ENCODE peak calls at places on chromosomes 5 and 9, in four cellular contexts. Z is PC-3; E is fibroblast of lung; C is CD4-positive, CD25-positive, alpha-beta regulatory T cell. K is an unnamed sample.

GRCh38 chr5:105508519-105508918 is 1945.9 kb upstream of the NUDT12 start:
- DNase-seq in Z (peak; percentile 53), E (peak; percentile 43), C (no peak), K (no peak)

GRCh38 chr5:114949001-114949400 is 220.7 kb downstream of the TRIM36 start:
- DNase-seq in Z (no peak), E (no peak), C (no peak), K (no peak)

GRCh38 chr5:110442856-110443255 is 283.6 kb downstream of the TMEM232 start:
- DNase-seq in Z (no peak), E (no peak), C (no peak), K (no peak)

GRCh38 chr9:136059321-136059791 is 35.7 kb downstream of the NACC2 start:
- DNase-seq in Z (no peak), E (no peak), C (no peak), K (no peak)

GRCh38 chr5:123882946-123883345 is 371.0 kb downstream of the CSNK1G3 start:
- DNase-seq in Z (no peak), E (peak; percentile 28), C (no peak), K (no peak)

GRCh38 chr5:77167695-77168111 is 42.8 kb upstream of the PDE8B start:
- DNase-seq in Z (peak; percentile 74), E (peak; percentile 90), C (no peak), K (no peak)

GRCh38 chr9:18673179-18673578 is 199.2 kb downstream of the ADAMTSL1 start:
- DNase-seq in Z (peak; percentile 16), E (no peak), C (no peak), K (no peak)

GRCh38 chr9:129451089-129451656 is 169.7 kb downstream of the C9orf50 start:
- DNase-seq in Z (no peak), E (no peak), C (no peak), K (no peak)

GRCh38 chr9:6739218-6739617 is 18.6 kb upstream of the KDM4C start:
- DNase-seq in Z (peak; percentile 51), E (peak; percentile 11), C (no peak), K (peak; percentile 46)

GRCh38 chr9:113222482-113222841 is 1.1 kb downstream of the SLC31A1 start:
- DNase-seq in Z (no peak), E (no peak), C (no peak), K (peak; percentile 57)

GRCh38 chr9:25678147-25678666 is at the start of gene TUSC1:
- DNase-seq in Z (peak; percentile 72), E (peak; percentile 73), C (no peak), K (no peak)

GRCh38 chr9:71725590-71726338 is 42.5 kb downstream of the CEMIP2 start:
- DNase-seq in Z (peak; percentile 92), E (peak; percentile 92), C (no peak), K (no peak)

GRCh38 chr9:24210641-24211040 is 335.1 kb downstream of the IZUMO3 start:
- DNase-seq in Z (no peak), E (no peak), C (no peak), K (no peak)

GRCh38 chr5:129094924-129095797 is 612 bp downstream of the ISOC1 start:
- DNase-seq in Z (peak; percentile 34), E (peak; percentile 29), C (no peak), K (peak; percentile 67)

GRCh38 chr5:32342656-32343055 is 29.9 kb upstream of the MTMR12 start:
- DNase-seq in Z (no peak), E (no peak), C (no peak), K (no peak)

GRCh38 chr5:10665799-10666198 is 95.2 kb downstream of the DAP start:
- DNase-seq in Z (no peak), E (no peak), C (no peak), K (no peak)

GRCh38 chr5:10667431-10668057 is 93.5 kb downstream of the DAP start:
- DNase-seq in Z (no peak), E (no peak), C (no peak), K (no peak)

GRCh38 chr5:10668697-10669096 is 92.3 kb downstream of the DAP start:
- DNase-seq in Z (peak; percentile 75), E (peak; percentile 51), C (no peak), K (no peak)

GRCh38 chr5:10663531-10664183 is 97.4 kb downstream of the DAP start:
- DNase-seq in Z (peak; percentile 60), E (peak; percentile 63), C (no peak), K (no peak)

DNA sequence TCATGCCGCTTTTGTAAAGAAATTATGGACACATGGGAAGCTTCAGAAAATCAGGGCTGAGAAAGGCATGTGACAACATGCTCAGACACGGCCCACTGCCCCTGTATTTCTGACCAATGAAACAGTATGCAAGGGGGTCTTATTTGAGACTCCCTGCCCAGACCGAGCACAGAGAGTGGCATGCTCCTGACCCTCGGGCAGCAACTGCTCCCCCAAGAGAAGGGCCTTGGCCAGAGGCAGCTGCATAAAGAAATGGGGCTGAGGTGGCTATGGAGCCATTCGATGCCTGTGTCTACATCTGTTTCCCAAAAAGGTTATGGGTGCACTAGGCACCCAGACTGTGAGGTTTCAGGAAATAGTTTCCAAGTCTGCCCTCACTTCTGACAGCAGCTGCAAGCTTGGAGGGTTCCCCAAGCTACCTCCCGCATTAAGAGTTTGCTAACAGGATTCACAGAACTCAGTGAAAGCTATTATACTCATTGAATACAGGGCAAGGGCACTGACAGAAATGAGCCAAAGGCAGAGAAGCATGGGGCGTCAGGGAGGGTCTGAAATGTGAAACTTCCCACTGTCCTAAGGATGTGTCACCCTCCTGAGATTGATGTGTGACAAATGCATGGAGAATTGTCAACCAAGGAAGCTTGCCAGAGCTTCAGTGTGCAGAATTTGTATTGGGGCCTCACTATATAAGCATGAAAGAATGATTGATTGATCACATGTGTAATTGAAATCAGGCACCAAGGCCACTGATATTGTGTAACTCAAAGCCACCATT is 94.3 kb downstream of the DAP start:
- DNase-seq in Z (peak; percentile 60), E (no peak), C (no peak), K (no peak)
- H3K4me1 ChIP-seq in Z (peaks cover 7% of the 10 kb centered on the region), E (no peaks in the 10 kb centered on the region), C (no peaks in the 10 kb centered on the region), K (no peaks in the 10 kb centered on the region)

GRCh38 chr5:179080724-179081123 is 20.6 kb downstream of the ZNF354C start:
- DNase-seq in Z (no peak), E (no peak), C (no peak), K (no peak)

GRCh38 chr5:179079165-179079987 is 19.2 kb downstream of the ZNF354C start:
- DNase-seq in Z (no peak), E (no peak), C (no peak), K (no peak)
- H3K9me3 ChIP-seq in Z (peaks cover 12% of the 10 kb centered on the region), E (peaks cover 19% of the 10 kb centered on the region), C (peaks cover 91% of the 10 kb centered on the region), K (peaks cover 37% of the 10 kb centered on the region)

GRCh38 chr9:96417051-96417586 is 1.1 kb downstream of the ZNF367 start:
- DNase-seq in Z (peak; percentile 74), E (peak; percentile 74), C (peak; percentile 92), K (peak; percentile 94)

GRCh38 chr9:96411129-96411820 is 6.9 kb downstream of the ZNF367 start:
- DNase-seq in Z (no peak), E (no peak), C (no peak), K (no peak)

GRCh38 chr9:96417610-96418073 is 528 bp downstream of the ZNF367 start:
- DNase-seq in Z (no peak), E (no peak), C (no peak), K (no peak)

GRCh38 chr9:96412174-96412913 is 5.8 kb downstream of the ZNF367 start:
- DNase-seq in Z (no peak), E (no peak), C (no peak), K (no peak)

GRCh38 chr9:96413312-96414221 is 4.6 kb downstream of the ZNF367 start:
- DNase-seq in Z (no peak), E (no peak), C (no peak), K (peak; percentile 83)
- H3K4me1 ChIP-seq in Z (no peaks in the 10 kb centered on the region), E (no peaks in the 10 kb centered on the region), C (peaks cover 59% of the 10 kb centered on the region), K (peaks cover 44% of the 10 kb centered on the region)

GRCh38 chr5:150931368-150931965 is 26.7 kb upstream of the ZNF300 start:
- DNase-seq in Z (no peak), E (no peak), C (no peak), K (no peak)
- H3K9me3 ChIP-seq in Z (peaks cover 69% of the 10 kb centered on the region), E (peaks cover 4% of the 10 kb centered on the region), C (peaks cover 68% of the 10 kb centered on the region), K (peaks cover 65% of the 10 kb centered on the region)

GRCh38 chr5:172856336-172856735 is 22.3 kb downstream of the ERGIC1 start:
- DNase-seq in Z (no peak), E (no peak), C (no peak), K (no peak)

GRCh38 chr5:172857982-172858381 is 23.9 kb downstream of the ERGIC1 start:
- DNase-seq in Z (no peak), E (no peak), C (no peak), K (no peak)

GRCh38 chr5:172858990-172859811 is 25.1 kb downstream of the ERGIC1 start:
- DNase-seq in Z (peak; percentile 55), E (peak; percentile 85), C (no peak), K (no peak)

GRCh38 chr5:172859966-172860365 is 25.9 kb downstream of the ERGIC1 start:
- DNase-seq in Z (peak; percentile 13), E (no peak), C (no peak), K (no peak)

DNA sequence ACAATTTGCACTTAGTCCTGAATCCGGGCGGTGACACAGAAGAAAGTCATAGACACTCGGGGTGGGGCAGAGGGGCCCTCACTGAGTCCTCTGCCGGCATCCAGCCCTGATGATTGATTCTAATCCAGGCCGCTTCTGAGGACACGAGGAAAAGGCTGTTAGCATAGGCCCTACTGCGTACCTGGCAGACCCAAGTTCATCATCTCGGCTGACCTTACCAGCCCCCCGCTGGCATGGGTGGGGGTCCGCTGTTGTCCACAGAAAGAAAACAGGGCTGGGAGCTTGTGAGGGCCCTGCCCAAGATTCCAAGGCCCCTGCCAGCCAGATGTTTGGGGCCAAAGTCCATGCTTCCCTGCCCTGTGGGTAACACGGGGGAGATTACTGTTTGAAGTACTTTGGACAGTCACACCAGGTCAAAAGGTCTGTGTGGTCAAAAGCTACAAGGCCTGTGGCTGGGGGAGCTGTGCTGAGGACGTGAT is 24.5 kb downstream of the ERGIC1 start:
- DNase-seq in Z (peak; percentile 54), E (no peak), C (no peak), K (no peak)
- H3K4me1 ChIP-seq in Z (peaks cover 36% of the 10 kb centered on the region), E (peaks cover 62% of the 10 kb centered on the region), C (no peaks in the 10 kb centered on the region), K (no peaks in the 10 kb centered on the region)

GRCh38 chr5:141343242-141343952 is at the start of gene PCDHGA3:
- DNase-seq in Z (no peak), E (peak; percentile 65), C (no peak), K (peak; percentile 77)
- H3K9me3 ChIP-seq in Z (no peaks in the 10 kb centered on the region), E (peaks cover 2% of the 10 kb centered on the region), C (peaks cover 32% of the 10 kb centered on the region), K (no peaks in the 10 kb centered on the region)

GRCh38 chr9:96751815-96752214 is 26.1 kb downstream of the ZNF510 start:
- DNase-seq in Z (no peak), E (no peak), C (no peak), K (peak; percentile 53)
- H3K4me1 ChIP-seq in Z (no peaks in the 10 kb centered on the region), E (no peaks in the 10 kb centered on the region), C (no peaks in the 10 kb centered on the region), K (no peaks in the 10 kb centered on the region)

GRCh38 chr5:14191325-14191724 is 48.2 kb downstream of the TRIO start:
- DNase-seq in Z (no peak), E (peak; percentile 42), C (no peak), K (no peak)
- H3K9me3 ChIP-seq in Z (no peaks in the 10 kb centered on the region), E (no peaks in the 10 kb centered on the region), C (no peaks in the 10 kb centered on the region), K (no peaks in the 10 kb centered on the region)